ENCODE peak calls at places on chromosomes 5 and 9, in seven cellular contexts. One of them, this sample, is unnamed.
A peak's percentile ranks its signal among the peaks of the same experiment; 100 is the strongest.

GRCh38 chr9:129384138-129384886 is 206.3 kb upstream of the IER5L start:
- DNase-seq in A549: no peak
- DNase-seq in ACHN: no peak
- DNase-seq in caudate nucleus: no peak
- DNase-seq in GDM1: no peak
- DNase-seq in HFF-Myc: no peak
- DNase-seq in H7: no peak
- DNase-seq in this sample: no peak

GRCh38 chr5:140265845-140266244 is 37.1 kb downstream of the PFDN1 start:
- DNase-seq in ACHN: no peak
- DNase-seq in HFF-Myc: no peak
- DNase-seq in A549: no peak
- DNase-seq in H7: no peak
- DNase-seq in caudate nucleus: no peak
- DNase-seq in GDM1: no peak
- DNase-seq in this sample: no peak

GRCh38 chr9:127783644-127784043 is 2.2 kb upstream of the CDK9 start:
- DNase-seq in GDM1: peak; percentile 61
- DNase-seq in A549: no peak
- DNase-seq in H7: peak; percentile 36
- DNase-seq in HFF-Myc: no peak
- DNase-seq in caudate nucleus: no peak
- DNase-seq in ACHN: no peak
- DNase-seq in this sample: no peak

GRCh38 chr9:127184641-127185040 is 62.2 kb upstream of the ANGPTL2 start:
- DNase-seq in A549: no peak
- DNase-seq in caudate nucleus: no peak
- DNase-seq in GDM1: no peak
- DNase-seq in ACHN: no peak
- DNase-seq in H7: no peak
- DNase-seq in HFF-Myc: no peak
- DNase-seq in this sample: peak; percentile 0

GRCh38 chr5:10400834-10401233 is 40.8 kb upstream of the ROPN1L start:
- DNase-seq in H7: no peak
- DNase-seq in A549: no peak
- DNase-seq in caudate nucleus: no peak
- DNase-seq in GDM1: no peak
- DNase-seq in ACHN: no peak
- DNase-seq in HFF-Myc: no peak
- DNase-seq in this sample: no peak

GRCh38 chr9:70110194-70111041 is 66.8 kb downstream of the MAMDC2 start:
- DNase-seq in GDM1: no peak
- DNase-seq in ACHN: peak; percentile 3
- DNase-seq in caudate nucleus: no peak
- DNase-seq in H7: no peak
- DNase-seq in HFF-Myc: no peak
- DNase-seq in A549: no peak
- DNase-seq in this sample: no peak

GRCh38 chr5:180112101-180112861 is 40.7 kb upstream of the RNF130 start:
- DNase-seq in GDM1: no peak
- DNase-seq in H7: peak; percentile 46
- DNase-seq in A549: no peak
- DNase-seq in caudate nucleus: no peak
- DNase-seq in ACHN: no peak
- DNase-seq in HFF-Myc: no peak
- DNase-seq in this sample: no peak

GRCh38 chr5:33755216-33755615 is 136.6 kb downstream of the ADAMTS12 start:
- DNase-seq in H7: no peak
- DNase-seq in HFF-Myc: no peak
- DNase-seq in ACHN: no peak
- DNase-seq in caudate nucleus: no peak
- DNase-seq in GDM1: no peak
- DNase-seq in A549: no peak
- DNase-seq in this sample: no peak

GRCh38 chr9:16866542-16866941 is 3.9 kb downstream of the BNC2 start:
- DNase-seq in H7: no peak
- DNase-seq in ACHN: peak; percentile 50
- DNase-seq in caudate nucleus: no peak
- DNase-seq in GDM1: no peak
- DNase-seq in HFF-Myc: no peak
- DNase-seq in A549: no peak
- DNase-seq in this sample: no peak

GRCh38 chr5:37789991-37790390 is 49.9 kb downstream of the GDNF start:
- DNase-seq in H7: no peak
- DNase-seq in ACHN: no peak
- DNase-seq in caudate nucleus: no peak
- DNase-seq in GDM1: no peak
- DNase-seq in A549: no peak
- DNase-seq in HFF-Myc: no peak
- DNase-seq in this sample: no peak

GRCh38 chr5:157497875-157498611 is 38.0 kb downstream of the NIPAL4 start:
- DNase-seq in H7: no peak
- DNase-seq in caudate nucleus: no peak
- DNase-seq in A549: no peak
- DNase-seq in ACHN: no peak
- DNase-seq in GDM1: no peak
- DNase-seq in HFF-Myc: no peak
- DNase-seq in this sample: no peak

GRCh38 chr9:115141612-115142011 is 23.7 kb upstream of the TNC start:
- DNase-seq in H7: no peak
- DNase-seq in caudate nucleus: no peak
- DNase-seq in ACHN: no peak
- DNase-seq in HFF-Myc: no peak
- DNase-seq in GDM1: no peak
- DNase-seq in A549: no peak
- DNase-seq in this sample: no peak

GRCh38 chr5:7874639-7875038 is 5.7 kb downstream of the MTRR start:
- DNase-seq in A549: no peak
- DNase-seq in GDM1: no peak
- DNase-seq in ACHN: no peak
- DNase-seq in caudate nucleus: no peak
- DNase-seq in HFF-Myc: no peak
- DNase-seq in H7: no peak
- DNase-seq in this sample: no peak

GRCh38 chr5:131459216-131459615 is 175.8 kb downstream of the RAPGEF6 start:
- DNase-seq in HFF-Myc: no peak
- DNase-seq in H7: no peak
- DNase-seq in caudate nucleus: no peak
- DNase-seq in A549: no peak
- DNase-seq in ACHN: no peak
- DNase-seq in GDM1: no peak
- DNase-seq in this sample: no peak

GRCh38 chr9:86434039-86434726 is 80.0 kb upstream of the TUT7 start:
- DNase-seq in H7: peak; percentile 32
- DNase-seq in A549: peak; percentile 47
- DNase-seq in HFF-Myc: peak; percentile 64
- DNase-seq in GDM1: no peak
- DNase-seq in caudate nucleus: no peak
- DNase-seq in ACHN: peak; percentile 41
- DNase-seq in this sample: no peak

GRCh38 chr9:91186311-91187101 is 175.2 kb downstream of the AUH start:
- DNase-seq in HFF-Myc: no peak
- DNase-seq in caudate nucleus: no peak
- DNase-seq in ACHN: no peak
- DNase-seq in GDM1: peak; percentile 8
- DNase-seq in A549: no peak
- DNase-seq in H7: no peak
- DNase-seq in this sample: no peak

GRCh38 chr5:141877478-141878185 is 578 bp downstream of the PCDH1 start:
- DNase-seq in GDM1: no peak
- DNase-seq in H7: peak; percentile 71
- DNase-seq in caudate nucleus: peak; percentile 53
- DNase-seq in HFF-Myc: no peak
- DNase-seq in A549: no peak
- DNase-seq in ACHN: no peak
- DNase-seq in this sample: no peak

GRCh38 chr5:10288600-10289213 is 19.0 kb downstream of the CMBL start:
- DNase-seq in H7: peak; percentile 21
- DNase-seq in A549: no peak
- DNase-seq in caudate nucleus: no peak
- DNase-seq in HFF-Myc: no peak
- DNase-seq in ACHN: peak; percentile 68
- DNase-seq in GDM1: no peak
- DNase-seq in this sample: no peak

GRCh38 chr5:35990941-35991592 is at the start of gene UGT3A1:
- DNase-seq in caudate nucleus: no peak
- DNase-seq in HFF-Myc: no peak
- DNase-seq in ACHN: no peak
- DNase-seq in GDM1: no peak
- DNase-seq in A549: no peak
- DNase-seq in H7: peak; percentile 81
- DNase-seq in this sample: peak; percentile 39

This sample was measured in glutamatergic neuron.